ENCODE peak calls at places on chromosomes 12 and 14, in five cellular contexts. B, V, L, Q and T are unnamed samples.

GRCh38 chr14:88163731-88164255 is 158.9 kb downstream of the GPR65 start:
- DNase-seq in B (no peak), V (no peak), L (no peak), Q (no peak), T (no peak)

GRCh38 chr12:108649668-108650067 is 16.0 kb upstream of the SELPLG start:
- DNase-seq in B (peak), V (peak), L (no peak), Q (no peak), T (peak)

GRCh38 chr12:57754411-57755193 is at the start of gene MARCHF9:
- DNase-seq in B (no peak), V (no peak), L (peak), Q (no peak), T (no peak)

GRCh38 chr14:50344116-50344775 is 32.1 kb downstream of the DMAC2L start:
- DNase-seq in B (no peak), V (no peak), L (no peak), Q (no peak), T (no peak)

GRCh38 chr12:104510873-104511243 is 54.1 kb downstream of the CHST11 start:
- DNase-seq in B (no peak), V (no peak), L (no peak), Q (no peak), T (no peak)

GRCh38 chr12:110699591-110700445 is 10.9 kb upstream of the HVCN1 start:
- DNase-seq in B (no peak), V (no peak), L (peak), Q (no peak), T (no peak)

GRCh38 chr12:78977463-78977862 is 112.9 kb downstream of the SYT1 start:
- DNase-seq in B (no peak), V (no peak), L (no peak), Q (no peak), T (no peak)

GRCh38 chr12:62966990-62967506 is 32.1 kb upstream of the PPM1H start:
- DNase-seq in B (no peak), V (no peak), L (no peak), Q (no peak), T (no peak)

GRCh38 chr14:33814010-33814409 is 136.9 kb downstream of the EGLN3 start:
- DNase-seq in B (no peak), V (no peak), L (no peak), Q (no peak), T (no peak)

GRCh38 chr12:91766454-91766853 is 379.2 kb downstream of the BTG1 start:
- DNase-seq in B (no peak), V (no peak), L (no peak), Q (no peak), T (no peak)

GRCh38 chr12:41709463-41710285 is 435.0 kb downstream of the GXYLT1 start:
- DNase-seq in B (no peak), V (no peak), L (peak), Q (no peak), T (no peak)

GRCh38 chr12:114408415-114408814 is 2.5 kb upstream of the TBX5 start:
- DNase-seq in B (peak), V (no peak), L (no peak), Q (no peak), T (no peak)

GRCh38 chr12:47705239-47705570 is 625 bp downstream of the RPAP3 start:
- DNase-seq in B (no peak), V (no peak), L (no peak), Q (no peak), T (no peak)

GRCh38 chr12:31896514-31897039 is 62.6 kb upstream of the RESF1 start:
- DNase-seq in B (no peak), V (no peak), L (peak), Q (peak), T (no peak)